ENCODE peak calls at places on chromosomes 16 and 17, in eight cellular contexts. A is IMR-90, E is breast epithelium, R is ovary, W is lower leg skin, B is heart left ventricle, P is body of pancreas, L is transverse colon. U is an unnamed sample.
A peak's percentile ranks its signal among the peaks of the same experiment; 100 is the strongest.

GRCh38 chr16:76390476-76390875 is 113.3 kb downstream of the CNTNAP4 start:
- DNase-seq in W (no peak), B (no peak), E (no peak), A (no peak), R (no peak), L (no peak), P (no peak), U (no peak)

GRCh38 chr17:31392856-31393748 is 1.6 kb downstream of the RAB11FIP4 start:
- DNase-seq in R (peak; percentile 19), E (no peak), W (peak; percentile 85), A (no peak), P (no peak), B (no peak), L (no peak), U (no peak)

GRCh38 chr17:39928868-39929651 is 1.5 kb downstream of the LRRC3C start:
- DNase-seq in W (no peak), R (no peak), P (no peak), A (peak; percentile 96), B (no peak), E (no peak), L (no peak), U (no peak)

GRCh38 chr16:16960785-16961184 is 510.0 kb downstream of the XYLT1 start:
- DNase-seq in A (no peak), B (no peak), W (no peak), P (no peak), R (no peak), E (no peak), L (no peak), U (no peak)

GRCh38 chr17:77274137-77274829 is 133.5 kb downstream of the SEC14L1 start:
- DNase-seq in L (no peak), B (no peak), W (no peak), E (no peak), A (no peak), P (no peak), R (no peak), U (no peak)

GRCh38 chr16:48537909-48538745 is 71.9 kb downstream of the N4BP1 start:
- DNase-seq in L (peak; percentile 54), B (peak; percentile 81), E (peak; percentile 70), A (no peak), P (no peak), R (peak; percentile 77), W (no peak), U (peak; percentile 54)

GRCh38 chr16:31678649-31679325 is 151.1 kb downstream of the AHSP start:
- DNase-seq in R (no peak), A (no peak), W (no peak), P (no peak), E (no peak), B (no peak), L (no peak), U (no peak)

GRCh38 chr16:79088971-79089370 is 511.6 kb downstream of the MAF start:
- DNase-seq in L (no peak), B (no peak), E (no peak), P (no peak), A (no peak), W (no peak), R (no peak), U (no peak)

GRCh38 chr17:70074236-70074830 is 692 bp upstream of the KCNJ16 start:
- DNase-seq in W (no peak), R (no peak), A (no peak), B (no peak), L (no peak), P (no peak), E (no peak), U (no peak)

GRCh38 chr16:66400503-66401380 is 26.4 kb upstream of the BEAN1 start:
- DNase-seq in E (no peak), P (no peak), W (peak; percentile 72), A (no peak), R (no peak), L (no peak), B (no peak), U (no peak)

GRCh38 chr17:50805486-50805885 is 29.9 kb upstream of the WFIKKN2 start:
- DNase-seq in R (peak; percentile 58), W (no peak), L (no peak), B (no peak), P (peak; percentile 73), A (no peak), E (no peak), U (no peak)

GRCh38 chr16:53510704-53511070 is 7.7 kb upstream of the AKTIP start:
- DNase-seq in A (no peak), E (peak; percentile 5), W (peak; percentile 14), R (no peak), B (no peak), L (no peak), P (no peak), U (no peak)

GRCh38 chr16:53515259-53515658 is 12.2 kb upstream of the AKTIP start:
- DNase-seq in W (no peak), A (peak; percentile 24), R (no peak), E (no peak), L (no peak), P (no peak), B (no peak), U (no peak)

GRCh38 chr16:53509906-53510703 is 7.1 kb upstream of the AKTIP start:
- DNase-seq in W (peak; percentile 94), L (peak; percentile 63), B (peak; percentile 74), A (peak; percentile 62), R (peak; percentile 69), P (peak; percentile 59), E (peak; percentile 49), U (peak; percentile 65)

GRCh38 chr16:53511084-53511402 is 8.0 kb upstream of the AKTIP start:
- DNase-seq in W (peak; percentile 81), P (no peak), B (no peak), A (no peak), L (no peak), E (no peak), R (no peak), U (no peak)

DNA sequence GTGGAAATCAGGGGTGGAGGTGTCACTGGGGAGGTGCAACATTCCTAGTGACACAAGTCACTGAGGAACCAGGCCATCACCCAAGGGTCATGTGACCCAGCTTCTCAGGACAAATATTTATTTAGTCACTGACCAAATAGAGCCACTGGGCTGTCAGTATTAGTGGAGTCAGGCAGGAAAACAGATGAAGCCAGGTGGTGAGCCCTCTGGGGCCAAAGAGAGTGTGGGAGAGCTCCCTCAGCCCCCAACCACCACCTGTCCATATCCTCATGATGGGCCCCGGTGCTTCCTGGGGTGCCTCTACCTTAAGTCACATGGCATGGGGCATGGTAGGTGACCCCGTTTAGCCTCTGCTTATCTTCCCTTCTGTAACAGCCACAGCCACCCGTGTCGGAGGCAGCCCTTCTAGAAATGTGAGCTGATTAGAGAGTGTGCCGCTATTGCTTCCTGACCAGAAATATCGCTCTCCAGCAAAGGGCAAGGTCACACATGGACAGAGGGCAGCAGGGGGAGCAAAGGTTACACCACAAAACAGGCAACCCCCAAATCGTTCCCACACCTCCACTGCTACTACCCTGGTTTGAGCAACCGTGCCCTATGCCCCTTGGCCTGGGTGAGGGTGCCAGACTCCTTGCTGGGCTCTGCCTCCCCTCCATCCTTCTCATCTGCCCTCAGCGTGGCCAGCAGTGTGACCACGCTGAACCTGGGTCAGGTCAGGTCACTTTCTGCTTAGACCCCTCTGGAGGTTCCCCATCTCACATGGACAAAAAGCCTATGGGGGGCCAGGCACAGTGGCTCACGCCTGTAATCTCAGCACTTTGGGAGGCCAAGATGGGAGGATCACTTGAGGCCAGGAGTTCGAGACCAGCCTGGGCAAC is 8.6 kb upstream of the AKTIP start:
- DNase-seq in A (no peak), R (no peak), W (peak; percentile 64), L (no peak), P (peak; percentile 63), E (peak; percentile 53), B (no peak), U (no peak)
- TF ChIP-seq POLR2A in A (no peak), R (no peak), W (no peak), L (no peak), P (no peak), E (no peak), B (no peak), U (no peak)

DNA sequence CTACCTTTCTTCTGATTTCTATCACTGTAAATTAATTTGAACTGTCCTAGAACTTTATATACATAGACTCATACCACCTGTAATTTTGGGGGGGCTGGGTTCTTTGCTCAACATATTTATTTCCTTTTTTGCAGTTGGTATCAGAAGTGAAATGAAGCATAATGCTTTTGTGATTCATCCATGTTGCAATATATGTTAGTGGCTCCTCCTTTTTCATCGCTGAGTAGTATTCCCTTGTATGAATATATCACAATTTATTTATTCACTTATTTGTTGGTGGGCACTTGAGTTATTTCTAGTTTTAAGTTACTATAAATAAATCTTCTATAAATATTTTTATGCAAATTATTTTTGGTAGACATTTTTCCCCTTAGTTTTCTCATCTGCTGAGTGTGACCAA is 336.4 kb downstream of the HS3ST3B1 start:
- DNase-seq in P (no peak), L (no peak), R (no peak), B (no peak), W (no peak), A (no peak), E (no peak), U (no peak)
- H3K4me3 ChIP-seq in P (no peak overlapping the region), L (no peak overlapping the region), R (no peak overlapping the region), B (no peak overlapping the region), W (no peak overlapping the region), A (no peak overlapping the region), E (no peak overlapping the region), U (no peak overlapping the region)

GRCh38 chr17:29389994-29390855 is at the start of gene TAOK1:
- DNase-seq in B (peak; percentile 100), R (peak; percentile 99), L (peak; percentile 100), E (peak; percentile 98), P (peak; percentile 99), W (peak; percentile 100), A (peak; percentile 98), U (peak; percentile 99)
- TF ChIP-seq POLR2A in B (peak; percentile 94), R (peak; percentile 89), L (peak; percentile 98), E (peak; percentile 92), P (peak; percentile 89), W (peak; percentile 60), A (peak; percentile 95), U (peak; percentile 92)

GRCh38 chr17:29713626-29714025 is 90.9 kb upstream of the CORO6 start:
- DNase-seq in R (no peak), L (no peak), A (no peak), W (no peak), B (no peak), P (no peak), E (no peak), U (no peak)

GRCh38 chr17:29711588-29712385 is 89.1 kb upstream of the CORO6 start:
- DNase-seq in L (no peak), P (no peak), W (no peak), B (no peak), R (no peak), E (no peak), A (no peak), U (no peak)

GRCh38 chr17:29714146-29714545 is 91.4 kb upstream of the CORO6 start:
- DNase-seq in A (no peak), L (no peak), W (no peak), P (no peak), B (no peak), E (no peak), R (no peak), U (no peak)

GRCh38 chr17:29710891-29711418 is 88.2 kb upstream of the CORO6 start:
- DNase-seq in W (no peak), E (no peak), B (no peak), A (peak; percentile 56), P (no peak), L (no peak), R (no peak), U (no peak)

DNA sequence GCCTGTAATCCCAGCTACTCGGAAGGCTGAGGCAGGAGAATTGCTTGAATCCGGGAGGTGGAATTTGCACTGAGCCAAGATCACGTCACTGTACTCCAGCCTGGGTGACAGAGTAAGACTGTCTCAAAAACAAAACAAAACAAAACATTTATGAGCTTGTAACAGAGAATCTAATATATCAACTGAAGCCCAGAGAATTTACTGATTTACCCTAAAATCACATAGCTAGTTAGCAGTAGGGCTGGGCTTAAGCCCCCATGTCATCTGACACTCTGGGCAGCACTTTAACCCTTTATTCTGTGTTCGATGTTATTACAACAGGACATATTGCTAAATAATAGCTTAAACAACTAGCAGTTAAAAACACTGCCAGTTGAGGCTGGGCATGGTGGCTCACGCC is 90.0 kb upstream of the CORO6 start:
- DNase-seq in B (no peak), L (no peak), P (no peak), R (no peak), E (no peak), W (no peak), A (no peak), U (no peak)
- H3K4me3 ChIP-seq in B (no peak overlapping the region), L (no peak overlapping the region), P (no peak overlapping the region), R (no peak overlapping the region), E (no peak overlapping the region), W (no peak overlapping the region), A (no peak overlapping the region), U (no peak overlapping the region)